ENCODE peak calls at places on chromosomes 5 and 9, in five cellular contexts. Y is stomach, V is H9, E is heart left ventricle, C is PC-3. W is an unnamed sample.

GRCh38 chr9:16515879-16516289 is 354.6 kb downstream of the BNC2 start:
- DNase-seq in Y (no peak), V (peak), E (no peak), C (no peak), W (no peak)

GRCh38 chr9:7976167-7976755 is 176.7 kb upstream of the DMAC1 start:
- DNase-seq in Y (no peak), V (no peak), E (no peak), C (no peak), W (no peak)

GRCh38 chr9:75088646-75089368 is 493 bp downstream of the OSTF1 start:
- DNase-seq in Y (peak), V (peak), E (peak), C (peak), W (peak)

GRCh38 chr5:154713615-154714125 is 41.5 kb upstream of the LARP1 start:
- DNase-seq in Y (no peak), V (no peak), E (no peak), C (no peak), W (no peak)

GRCh38 chr5:175624362-175624761 is 33.5 kb upstream of the HRH2 start:
- DNase-seq in Y (no peak), V (no peak), E (no peak), C (no peak), W (no peak)

GRCh38 chr5:158313027-158313738 is 454.2 kb upstream of the CLINT1 start:
- DNase-seq in Y (no peak), V (peak), E (no peak), C (no peak), W (no peak)

GRCh38 chr5:78492216-78492615 is 131.8 kb downstream of the SCAMP1 start:
- DNase-seq in Y (no peak), V (no peak), E (no peak), C (no peak), W (no peak)

GRCh38 chr9:19161257-19162025 is 34.1 kb upstream of the PLIN2 start:
- DNase-seq in Y (peak), V (no peak), E (no peak), C (peak), W (no peak)

GRCh38 chr9:69443178-69443577 is 118.2 kb downstream of the ENTREP1 start:
- DNase-seq in Y (no peak), V (no peak), E (no peak), C (no peak), W (no peak)

GRCh38 chr5:179963375-179963774 is 55.7 kb upstream of the TBC1D9B start:
- DNase-seq in Y (no peak), V (no peak), E (no peak), C (no peak), W (no peak)

GRCh38 chr9:129439242-129439641 is 181.7 kb downstream of the C9orf50 start:
- DNase-seq in Y (no peak), V (no peak), E (no peak), C (no peak), W (no peak)

GRCh38 chr5:149799119-149799623 is 69.1 kb downstream of the PPARGC1B start:
- DNase-seq in Y (peak), V (no peak), E (peak), C (peak), W (no peak)

GRCh38 chr5:10018670-10019069 is 231.0 kb downstream of the ATPSCKMT start:
- DNase-seq in Y (no peak), V (no peak), E (no peak), C (peak), W (no peak)

GRCh38 chr9:83754383-83754977 is 46.7 kb upstream of the UBQLN1 start:
- DNase-seq in Y (no peak), V (no peak), E (no peak), C (no peak), W (no peak)

GRCh38 chr5:141135718-141136266 is 786 bp downstream of the PCDHB5 start:
- DNase-seq in Y (no peak), V (no peak), E (no peak), C (no peak), W (no peak)

GRCh38 chr5:95870105-95870672 is 47.7 kb upstream of the GLRX start:
- DNase-seq in Y (no peak), V (no peak), E (no peak), C (peak), W (no peak)

GRCh38 chr5:160486573-160486972 is 64.9 kb downstream of the PTTG1 start:
- DNase-seq in Y (no peak), V (no peak), E (no peak), C (no peak), W (peak)

GRCh38 chr9:130794923-130795495 is 40.0 kb upstream of the ABL1 start:
- DNase-seq in Y (no peak), V (no peak), E (no peak), C (no peak), W (no peak)

GRCh38 chr9:136943291-136944093 is 1.0 kb downstream of the FBXW5 start:
- DNase-seq in Y (peak), V (no peak), E (no peak), C (peak), W (no peak)

GRCh38 chr9:130835441-130836298 is 616 bp downstream of the ABL1 start:
- DNase-seq in Y (peak), V (no peak), E (peak), C (no peak), W (peak)

GRCh38 chr5:135220394-135221186 is 178.4 kb downstream of the MACROH2A1 start:
- DNase-seq in Y (peak), V (no peak), E (peak), C (no peak), W (peak)

GRCh38 chr5:83331842-83332241 is 139.7 kb upstream of the VCAN start:
- DNase-seq in Y (no peak), V (no peak), E (no peak), C (no peak), W (no peak)